ENCODE peak calls at places on chromosomes 13 and 19, in eight cellular contexts. O is activated CD8-positive, alpha-beta memory T cell treated with anti-CD3 and anti-CD28 coated beads for 4 hours; N is frontal cortex; S is naive thymus-derived CD4-positive, alpha-beta T cell; P is activated naive CD4-positive, alpha-beta T cell treated with anti-CD3 and anti-CD28 coated beads, Interleukin-2, amount 10 ng/mL, durations not matched to agents 7 days and 5 days; J is CD4-positive, alpha-beta T cell; R is HuH-7; Y is naive thymus-derived CD8-positive, alpha-beta T cell. G is an unnamed sample.

GRCh38 chr13:53137777-53138176 is 109.2 kb downstream of the OLFM4 start:
- DNase-seq in O (no peak), N (no peak), S (no peak), P (no peak), J (no peak), R (no peak), Y (no peak), G (no peak)

GRCh38 chr19:18456974-18457373 is 19.0 kb upstream of the ISYNA1 start:
- DNase-seq in O (no peak), N (no peak), S (no peak), P (no peak), J (no peak), R (no peak), Y (no peak), G (no peak)

GRCh38 chr13:32911506-32911905 is 104.7 kb upstream of the KL start:
- DNase-seq in O (no peak), N (no peak), S (peak), P (peak), J (no peak), R (peak), Y (no peak), G (peak)

GRCh38 chr19:53037101-53038097 is 7.1 kb upstream of the ERVV-2 start:
- DNase-seq in O (no peak), N (no peak), S (no peak), P (peak), J (no peak), R (no peak), Y (no peak), G (no peak)

GRCh38 chr13:20924758-20925394 is 22.3 kb upstream of the XPO4 start:
- DNase-seq in O (peak), N (no peak), S (peak), P (peak), J (peak), R (peak), Y (peak), G (peak)

GRCh38 chr19:40088299-40089047 is 2.3 kb downstream of the ZNF780A start:
- DNase-seq in O (no peak), N (no peak), S (no peak), P (no peak), J (no peak), R (no peak), Y (no peak), G (no peak)

GRCh38 chr19:12766051-12766521 is 9.3 kb downstream of the HOOK2 start:
- DNase-seq in O (no peak), N (peak), S (peak), P (peak), J (peak), R (peak), Y (no peak), G (peak)

GRCh38 chr19:33212024-33212772 is 13.5 kb downstream of the SLC7A10 start:
- DNase-seq in O (no peak), N (no peak), S (no peak), P (no peak), J (no peak), R (no peak), Y (no peak), G (no peak)

GRCh38 chr19:36973021-36973843 is 57.1 kb downstream of the ZNF568 start:
- DNase-seq in O (peak), N (peak), S (peak), P (peak), J (peak), R (no peak), Y (peak), G (peak)

GRCh38 chr19:45404557-45405434 is at the start of gene PPP1R13L:
- DNase-seq in O (no peak), N (peak), S (no peak), P (peak), J (peak), R (peak), Y (no peak), G (peak)

GRCh38 chr13:90562388-90562787 is 785.1 kb upstream of the MIR17HG start:
- DNase-seq in O (no peak), N (no peak), S (no peak), P (no peak), J (no peak), R (no peak), Y (no peak), G (no peak)

GRCh38 chr13:33862006-33862405 is 44.1 kb downstream of the RFC3 start:
- DNase-seq in O (no peak), N (no peak), S (no peak), P (no peak), J (no peak), R (no peak), Y (no peak), G (no peak)

GRCh38 chr19:2887391-2887914 is 13.3 kb upstream of the ZNF57 start:
- DNase-seq in O (no peak), N (peak), S (peak), P (no peak), J (no peak), R (peak), Y (no peak), G (no peak)

GRCh38 chr13:98289339-98289935 is 112.4 kb upstream of the RNF113B start:
- DNase-seq in O (no peak), N (no peak), S (no peak), P (no peak), J (no peak), R (no peak), Y (no peak), G (no peak)

GRCh38 chr13:53138369-53139036 is 109.9 kb downstream of the OLFM4 start:
- DNase-seq in O (no peak), N (no peak), S (no peak), P (no peak), J (no peak), R (no peak), Y (no peak), G (no peak)

GRCh38 chr19:18477974-18478373 is 40.0 kb upstream of the ISYNA1 start:
- DNase-seq in O (no peak), N (no peak), S (no peak), P (no peak), J (no peak), R (no peak), Y (no peak), G (no peak)

GRCh38 chr13:87527036-87527435 is 144.1 kb upstream of the SLITRK5 start:
- DNase-seq in O (no peak), N (no peak), S (no peak), P (no peak), J (no peak), R (no peak), Y (no peak), G (no peak)

GRCh38 chr19:50796634-50797428 is 6.6 kb downstream of the ACP4 start:
- DNase-seq in O (no peak), N (no peak), S (no peak), P (no peak), J (no peak), R (no peak), Y (no peak), G (no peak)

GRCh38 chr13:28429096-28429495 is 65.8 kb downstream of the FLT1 start:
- DNase-seq in O (no peak), N (no peak), S (no peak), P (no peak), J (no peak), R (no peak), Y (no peak), G (no peak)

GRCh38 chr13:60619461-60619860 is 222.4 kb downstream of the TDRD3 start:
- DNase-seq in O (no peak), N (no peak), S (no peak), P (no peak), J (no peak), R (no peak), Y (no peak), G (no peak)

GRCh38 chr13:38686635-38687245 is at the start of gene FREM2:
- DNase-seq in O (no peak), N (peak), S (no peak), P (peak), J (no peak), R (no peak), Y (no peak), G (no peak)

GRCh38 chr19:50173144-50173543 is 10.1 kb upstream of the IZUMO2 start:
- DNase-seq in O (no peak), N (no peak), S (no peak), P (peak), J (no peak), R (no peak), Y (no peak), G (peak)

GRCh38 chr19:30263719-30264440 is 108.3 kb upstream of the ZNF536 start:
- DNase-seq in O (no peak), N (no peak), S (no peak), P (no peak), J (no peak), R (no peak), Y (no peak), G (no peak)

GRCh38 chr19:55490478-55491436 is 2.5 kb downstream of the SSC5D start:
- DNase-seq in O (no peak), N (no peak), S (no peak), P (no peak), J (no peak), R (no peak), Y (no peak), G (no peak)

GRCh38 chr13:54029226-54029625 is 1000.6 kb downstream of the OLFM4 start:
- DNase-seq in O (no peak), N (no peak), S (no peak), P (no peak), J (no peak), R (no peak), Y (no peak), G (no peak)

GRCh38 chr19:10328558-10329429 is 4.5 kb downstream of the RAVER1 start:
- DNase-seq in O (no peak), N (no peak), S (no peak), P (no peak), J (no peak), R (no peak), Y (no peak), G (no peak)

GRCh38 chr13:29892149-29892548 is 41.7 kb upstream of the UBL3 start:
- DNase-seq in O (no peak), N (no peak), S (no peak), P (no peak), J (no peak), R (no peak), Y (no peak), G (no peak)

G was measured in activated T-helper 2 cell treated with anti-CD3 and anti-CD28 coated beads, Interferon-gamma antibody, Interleukin-2, Interleukin-4, amounts not matched to agents 10 μg/mL and 5 μg/mL and 100 μg/mL, durations not matched to agents 14 hours and 24 hours and 36 hours.